ENCODE peak calls at places on chromosomes 12 and 14, in six cellular contexts. A, H, J, C, E and P are unnamed samples.

GRCh38 chr14:102982852-102983470 is 60.5 kb downstream of the AMN start:
- DNase-seq in A (no peak), H (no peak), J (no peak), C (no peak), E (no peak), P (no peak)

GRCh38 chr12:42589465-42590323 is at the start of gene PRICKLE1:
- DNase-seq in A (peak), H (no peak), J (no peak), C (no peak), E (peak), P (peak)

GRCh38 chr14:96956464-96957239 is 159.5 kb downstream of the VRK1 start:
- DNase-seq in A (no peak), H (no peak), J (no peak), C (no peak), E (no peak), P (no peak)

GRCh38 chr14:35438910-35439713 is 34.6 kb upstream of the NFKBIA start:
- DNase-seq in A (no peak), H (peak), J (peak), C (no peak), E (peak), P (no peak)

GRCh38 chr12:26768611-26769603 is 64.1 kb downstream of the ITPR2 start:
- DNase-seq in A (no peak), H (no peak), J (peak), C (no peak), E (no peak), P (no peak)

GRCh38 chr12:14273911-14274306 is 91.6 kb upstream of the ATF7IP start:
- DNase-seq in A (no peak), H (no peak), J (no peak), C (no peak), E (no peak), P (no peak)

GRCh38 chr12:131194166-131194565 is 240.5 kb downstream of the ADGRD1 start:
- DNase-seq in A (no peak), H (no peak), J (no peak), C (no peak), E (peak), P (no peak)

GRCh38 chr12:48380596-48380995 is 29.9 kb upstream of the ZNF641 start:
- DNase-seq in A (no peak), H (no peak), J (no peak), C (no peak), E (no peak), P (no peak)

GRCh38 chr12:71838661-71839060 is 898 bp upstream of the TBC1D15 start:
- DNase-seq in A (no peak), H (no peak), J (no peak), C (no peak), E (no peak), P (no peak)

GRCh38 chr12:67276469-67276868 is 7.3 kb downstream of the CAND1 start:
- DNase-seq in A (no peak), H (no peak), J (no peak), C (no peak), E (no peak), P (no peak)

GRCh38 chr12:124730455-124730932 is 133.2 kb downstream of the SCARB1 start:
- DNase-seq in A (no peak), H (no peak), J (peak), C (no peak), E (no peak), P (no peak)

GRCh38 chr12:109617496-109617895 is 43.9 kb downstream of the MVK start:
- DNase-seq in A (no peak), H (no peak), J (no peak), C (no peak), E (no peak), P (no peak)

GRCh38 chr14:88612981-88613380 is 50.1 kb downstream of the ZC3H14 start:
- DNase-seq in A (no peak), H (no peak), J (no peak), C (no peak), E (no peak), P (no peak)

GRCh38 chr12:51970904-51971646 is 19.6 kb downstream of the ACVR1B start:
- DNase-seq in A (peak), H (peak), J (peak), C (no peak), E (peak), P (no peak)

GRCh38 chr12:47085815-47086252 is 6.1 kb upstream of the AMIGO2 start:
- DNase-seq in A (no peak), H (no peak), J (peak), C (no peak), E (peak), P (no peak)

GRCh38 chr12:53938276-53939140 is at the start of gene HOXC13:
- DNase-seq in A (no peak), H (no peak), J (peak), C (peak), E (peak), P (no peak)

GRCh38 chr12:71045781-71046180 is 112.0 kb downstream of the TSPAN8 start:
- DNase-seq in A (no peak), H (no peak), J (no peak), C (no peak), E (no peak), P (no peak)

GRCh38 chr14:53875337-53875897 is 81.2 kb downstream of the BMP4 start:
- DNase-seq in A (no peak), H (no peak), J (no peak), C (no peak), E (no peak), P (no peak)

GRCh38 chr12:103737881-103738280 is 103.2 kb downstream of the NT5DC3 start:
- DNase-seq in A (no peak), H (no peak), J (no peak), C (no peak), E (no peak), P (no peak)

GRCh38 chr14:53458368-53458814 is 305.3 kb upstream of the DDHD1 start:
- DNase-seq in A (no peak), H (no peak), J (peak), C (no peak), E (no peak), P (no peak)

GRCh38 chr12:89827592-89827991 is 119.0 kb upstream of the ATP2B1 start:
- DNase-seq in A (no peak), H (no peak), J (no peak), C (no peak), E (peak), P (no peak)

GRCh38 chr12:107921062-107921461 is 146.6 kb downstream of the ASCL4 start:
- DNase-seq in A (no peak), H (no peak), J (no peak), C (no peak), E (no peak), P (no peak)

GRCh38 chr12:24838531-24838950 is 110.4 kb downstream of the BCAT1 start:
- DNase-seq in A (no peak), H (peak), J (no peak), C (no peak), E (no peak), P (no peak)

GRCh38 chr12:75196865-75197264 is 12.8 kb downstream of the KCNC2 start:
- DNase-seq in A (no peak), H (no peak), J (no peak), C (no peak), E (no peak), P (no peak)

GRCh38 chr12:40336573-40337199 is 111.9 kb downstream of the LRRK2 start:
- DNase-seq in A (peak), H (no peak), J (peak), C (no peak), E (no peak), P (no peak)

GRCh38 chr12:132561784-132562156 is 48.6 kb downstream of the LRCOL1 start:
- DNase-seq in A (peak), H (no peak), J (no peak), C (no peak), E (no peak), P (peak)

GRCh38 chr12:71216725-71217579 is 59.2 kb upstream of the TSPAN8 start:
- DNase-seq in A (no peak), H (no peak), J (peak), C (no peak), E (peak), P (no peak)

GRCh38 chr12:68271346-68271745 is 17.9 kb upstream of the IL22 start:
- DNase-seq in A (no peak), H (no peak), J (no peak), C (no peak), E (no peak), P (no peak)

GRCh38 chr12:90683871-90684270 is 271.1 kb downstream of the CCER1 start:
- DNase-seq in A (no peak), H (no peak), J (no peak), C (no peak), E (no peak), P (no peak)

GRCh38 chr12:78210894-78211302 is 380.2 kb downstream of the NAV3 start:
- DNase-seq in A (no peak), H (no peak), J (no peak), C (no peak), E (no peak), P (no peak)

GRCh38 chr14:54784657-54785056 is 118.0 kb downstream of the GCH1 start:
- DNase-seq in A (no peak), H (no peak), J (no peak), C (no peak), E (no peak), P (no peak)

GRCh38 chr12:109770104-109770860 is 56.7 kb downstream of the FAM222A start:
- DNase-seq in A (no peak), H (no peak), J (no peak), C (no peak), E (no peak), P (no peak)

GRCh38 chr12:100566887-100567637 is 6.4 kb upstream of the GAS2L3 start:
- DNase-seq in A (peak), H (peak), J (no peak), C (no peak), E (no peak), P (peak)

GRCh38 chr12:49022558-49023178 is 4.1 kb upstream of the PRKAG1 start:
- DNase-seq in A (no peak), H (no peak), J (no peak), C (no peak), E (no peak), P (no peak)

GRCh38 chr12:76308866-76309265 is 39.3 kb downstream of the BBS10 start:
- DNase-seq in A (no peak), H (no peak), J (no peak), C (no peak), E (no peak), P (no peak)

GRCh38 chr12:76310110-76310509 is 38.1 kb downstream of the BBS10 start:
- DNase-seq in A (no peak), H (no peak), J (no peak), C (no peak), E (no peak), P (no peak)

GRCh38 chr12:76313289-76313688 is 34.9 kb downstream of the BBS10 start:
- DNase-seq in A (no peak), H (no peak), J (no peak), C (no peak), E (no peak), P (no peak)

GRCh38 chr12:76311796-76312195 is 36.4 kb downstream of the BBS10 start:
- DNase-seq in A (no peak), H (no peak), J (no peak), C (no peak), E (no peak), P (no peak)

DNA sequence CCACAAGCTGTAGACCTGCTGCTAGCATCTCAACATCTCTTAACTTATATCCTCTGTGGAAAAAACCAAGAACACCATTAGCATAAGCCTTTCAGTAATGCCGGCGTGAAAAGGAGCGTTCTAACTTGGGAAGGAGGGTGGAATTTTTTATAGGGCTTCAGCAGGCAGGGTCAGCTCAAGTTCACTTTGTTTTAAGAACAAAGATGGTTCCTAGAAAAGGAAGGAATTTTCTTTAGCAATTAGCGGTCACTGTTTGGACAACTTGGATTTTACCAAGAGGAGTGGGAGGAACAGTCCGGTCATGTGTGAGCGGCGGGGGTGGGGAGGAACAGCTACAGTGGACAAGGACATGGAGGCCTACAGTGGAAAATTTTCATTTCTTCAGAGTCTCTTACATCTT is 35.9 kb downstream of the BBS10 start:
- DNase-seq in A (no peak), H (no peak), J (no peak), C (no peak), E (no peak), P (no peak)
- TF ChIP-seq POLR2A in A (no peak), H (no peak), J (no peak), C (no peak), E (no peak), P (no peak)

DNA sequence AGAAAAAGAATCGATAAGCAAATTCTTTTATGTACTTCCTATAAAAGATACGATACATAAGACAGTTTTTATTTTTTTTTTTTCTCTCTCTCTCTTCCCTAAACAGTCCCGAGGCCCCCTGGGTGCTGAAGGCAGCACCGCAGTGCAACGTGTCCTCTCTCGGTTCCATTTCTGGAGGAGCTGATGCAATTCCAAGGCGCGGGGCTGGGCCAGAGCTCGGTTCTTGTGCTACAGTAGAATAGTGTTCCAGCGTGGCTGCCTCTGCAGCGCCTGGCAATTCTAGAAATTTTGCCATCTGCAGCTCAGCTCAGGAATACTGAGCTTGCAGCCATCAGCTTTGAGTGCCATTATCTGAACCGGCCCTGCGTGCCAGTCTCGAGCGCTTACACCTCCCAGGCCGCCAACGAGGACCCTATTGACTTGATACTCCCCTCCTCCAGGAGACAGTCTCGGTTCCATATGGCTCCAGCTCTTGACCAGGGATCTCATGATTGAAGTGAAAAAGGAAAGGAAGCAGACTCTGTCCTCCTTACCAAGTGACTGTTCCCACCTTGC is 630 bp downstream of the ALDH1L2 start:
- DNase-seq in A (no peak), H (no peak), J (no peak), C (no peak), E (peak), P (no peak)
- TF ChIP-seq TAF1 in A (no peak), H (no peak), J (no peak), C (no peak), E (no peak), P (no peak)

DNA sequence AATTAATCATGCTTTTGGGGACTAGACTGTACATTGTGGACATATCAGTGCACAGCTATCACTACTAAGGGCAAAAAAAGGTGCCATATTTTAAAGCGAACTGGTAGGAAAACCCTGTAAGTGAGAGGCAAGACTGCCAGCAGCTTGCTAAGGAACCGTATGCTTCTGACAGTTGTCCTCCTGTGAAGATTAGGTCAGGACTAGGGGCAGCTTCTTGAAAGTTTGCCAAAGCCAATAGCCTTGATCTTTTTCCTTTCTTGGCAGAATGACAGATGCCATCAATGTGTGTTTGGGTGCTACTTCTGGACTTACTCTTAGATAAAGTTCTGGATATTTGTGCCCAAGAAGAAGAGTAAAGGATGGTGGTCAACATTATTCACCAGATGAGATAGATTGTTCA is 7.4 kb downstream of the DAAM1 start:
- DNase-seq in A (no peak), H (no peak), J (no peak), C (no peak), E (no peak), P (no peak)
- TF ChIP-seq POLR2AphosphoS5 in A (no peak), H (no peak), J (no peak), C (no peak), E (no peak), P (no peak)

GRCh38 chr14:95263527-95264231 is 56.0 kb downstream of the CLMN start:
- DNase-seq in A (no peak), H (no peak), J (no peak), C (no peak), E (no peak), P (no peak)

GRCh38 chr14:95264271-95264973 is 55.3 kb downstream of the CLMN start:
- DNase-seq in A (no peak), H (no peak), J (no peak), C (no peak), E (no peak), P (no peak)

GRCh38 chr14:95262511-95262891 is 57.2 kb downstream of the CLMN start:
- DNase-seq in A (no peak), H (no peak), J (no peak), C (no peak), E (no peak), P (no peak)

GRCh38 chr14:95267306-95267705 is 52.4 kb downstream of the CLMN start:
- DNase-seq in A (no peak), H (no peak), J (no peak), C (no peak), E (no peak), P (no peak)

DNA sequence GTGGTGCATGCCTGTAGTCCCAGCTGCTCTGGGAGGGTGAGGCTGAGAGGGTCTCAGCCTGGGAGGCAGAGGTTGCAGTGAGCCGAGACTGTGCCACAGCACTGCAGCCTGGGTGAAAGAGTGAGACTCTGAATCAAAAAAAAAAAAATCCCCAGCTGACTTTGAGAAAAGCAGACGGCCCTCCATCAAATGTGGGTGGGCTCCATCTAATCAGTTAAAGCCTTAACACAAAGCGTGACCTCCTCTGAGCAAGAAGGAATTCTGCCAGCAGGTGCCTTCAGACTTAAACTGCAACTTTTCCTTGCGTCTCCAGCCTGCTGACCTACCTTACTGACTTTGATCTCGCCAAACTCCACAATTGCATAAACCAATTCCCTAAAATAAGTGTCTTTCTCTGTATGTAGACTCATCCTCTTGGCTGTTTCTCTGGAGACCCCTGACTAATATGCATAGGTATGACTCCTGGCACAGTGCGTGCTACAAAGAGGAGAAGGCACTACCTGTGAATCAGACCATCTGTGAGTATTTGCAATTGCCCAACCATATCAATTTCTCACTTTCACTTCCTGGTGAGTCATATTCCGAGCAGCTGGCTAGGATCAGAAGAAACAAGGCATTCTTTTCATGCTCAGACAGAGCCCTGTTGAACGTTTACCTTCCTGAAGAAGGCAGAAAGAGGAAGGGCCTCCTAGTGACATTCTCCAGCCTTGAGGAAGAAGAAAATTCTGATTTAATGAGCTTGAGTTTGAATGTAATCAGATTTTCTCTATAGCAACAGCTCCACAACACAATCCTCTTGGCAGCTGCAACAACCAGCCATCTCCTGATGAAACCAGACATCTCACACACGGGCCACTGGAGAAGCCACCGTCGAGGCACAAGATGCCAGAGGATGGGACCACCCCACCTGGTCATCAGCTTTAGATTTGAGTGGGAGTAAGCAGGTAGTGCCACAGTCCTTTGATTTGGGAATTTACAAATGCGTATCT is 54.3 kb downstream of the CLMN start:
- DNase-seq in A (no peak), H (peak), J (peak), C (no peak), E (no peak), P (peak)
- TF ChIP-seq POLR2A in A (peak), H (no peak), J (no peak), C (no peak), E (no peak), P (peak)

DNA sequence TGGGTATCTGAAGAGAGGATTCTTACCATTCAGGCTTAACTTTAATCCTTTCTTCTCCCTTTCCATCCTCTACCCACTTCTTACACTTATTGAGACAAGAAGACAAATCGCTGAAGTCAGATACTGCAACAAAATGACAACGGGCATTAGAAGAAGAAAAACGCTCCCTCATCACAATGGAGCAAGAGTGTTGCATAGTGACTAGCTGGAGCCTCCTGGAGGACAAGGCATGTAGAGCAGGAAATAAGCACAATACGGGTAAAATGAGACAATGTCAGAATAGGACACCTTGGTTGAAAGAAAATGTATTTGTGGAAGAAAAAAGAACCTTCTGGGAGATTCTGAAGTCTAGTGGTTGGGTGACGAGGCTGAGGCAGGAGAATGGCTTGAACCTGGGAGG is 501.0 kb downstream of the RERGL start:
- DNase-seq in A (no peak), H (no peak), J (peak), C (peak), E (no peak), P (no peak)
- TF ChIP-seq TAF1 in A (no peak), H (no peak), J (no peak), C (no peak), E (no peak), P (no peak)

DNA sequence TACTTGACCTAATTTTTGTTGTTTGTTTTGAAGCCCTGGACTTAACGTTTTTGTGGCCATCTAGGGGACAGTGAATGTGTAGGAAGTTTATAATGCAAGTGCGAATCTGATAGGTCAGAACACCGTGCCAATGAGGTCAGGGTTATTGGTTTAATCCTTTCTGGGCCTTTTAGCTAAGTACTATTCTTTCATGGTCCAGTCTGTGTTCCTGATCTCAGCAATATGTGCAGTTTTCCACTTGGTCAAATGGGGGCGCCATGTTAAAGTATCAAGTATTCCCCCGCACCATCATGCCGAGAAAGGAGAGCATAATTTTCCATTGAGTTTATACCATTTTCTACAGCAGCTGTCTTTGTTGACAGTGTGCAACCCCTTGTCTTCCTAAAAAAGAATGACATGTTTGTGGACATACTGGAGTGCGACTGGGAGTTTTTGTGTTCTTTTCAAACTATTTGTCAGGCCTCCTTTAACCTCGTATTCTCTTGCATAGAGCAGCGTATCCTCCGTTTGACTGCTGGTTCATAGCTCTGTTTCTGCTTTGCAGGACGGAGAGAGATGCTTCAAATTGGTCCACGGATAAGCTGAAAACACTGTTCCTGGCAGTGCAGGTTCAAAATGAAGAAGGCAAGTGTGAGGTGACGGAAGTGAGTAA is 1.3 kb downstream of the AHSA1 start:
- DNase-seq in A (no peak), H (peak), J (peak), C (no peak), E (peak), P (no peak)
- TF ChIP-seq POLR2AphosphoS5 in A (no peak), H (no peak), J (no peak), C (no peak), E (no peak), P (no peak)